ENCODE peak calls at places on chromosomes 5 and 9, in six cellular contexts. V is colonic mucosa, C is NT2/D1, G is stomach, Y is kidney, Q is tibial artery. U is an unnamed sample.

GRCh38 chr9:70101265-70101664 is 57.6 kb downstream of the MAMDC2 start:
- DNase-seq in G (no peak), V (no peak), C (no peak), Q (no peak), Y (no peak), U (no peak)

GRCh38 chr9:129513856-129514496 is 106.9 kb downstream of the C9orf50 start:
- DNase-seq in C (no peak), V (no peak), Q (no peak), Y (no peak), G (no peak), U (no peak)

GRCh38 chr5:176629853-176630680 is at the start of the genes EIF4E1B and SNCB:
- DNase-seq in V (no peak), Q (no peak), Y (peak; percentile 67), C (no peak), G (no peak), U (peak; percentile 76)

GRCh38 chr5:157050050-157050449 is 8.9 kb downstream of the HAVCR1 start:
- DNase-seq in V (no peak), C (no peak), Q (no peak), G (no peak), Y (no peak), U (no peak)

GRCh38 chr9:80020530-80020929 is 448.8 kb downstream of the TLE4 start:
- DNase-seq in C (no peak), Q (no peak), V (no peak), Y (no peak), G (no peak), U (no peak)

GRCh38 chr5:51378415-51378777 is 4.9 kb upstream of the ISL1 start:
- DNase-seq in Y (no peak), C (no peak), G (no peak), Q (no peak), V (no peak), U (no peak)

GRCh38 chr5:2656186-2656585 is 95.3 kb downstream of the IRX2 start:
- DNase-seq in Y (no peak), G (no peak), V (no peak), Q (no peak), C (no peak), U (peak; percentile 73)

GRCh38 chr5:63959177-63959982 is 2.9 kb downstream of the HTR1A start:
- DNase-seq in Y (peak; percentile 46), C (peak; percentile 82), G (no peak), Q (no peak), V (no peak), U (no peak)

GRCh38 chr5:28400076-28400475 is 1361.7 kb upstream of the CDH9 start:
- DNase-seq in Y (no peak), V (no peak), C (no peak), Q (no peak), G (no peak), U (no peak)

GRCh38 chr9:112086627-112087026 is 88.5 kb downstream of the SUSD1 start:
- DNase-seq in Q (no peak), Y (no peak), G (no peak), C (no peak), V (no peak), U (no peak)

GRCh38 chr9:94870793-94871558 is 144.5 kb downstream of the AOPEP start:
- DNase-seq in V (peak; percentile 17), G (no peak), Q (no peak), Y (no peak), C (no peak), U (peak; percentile 91)

GRCh38 chr9:75429531-75430454 is 341.5 kb downstream of the OSTF1 start:
- DNase-seq in Q (no peak), V (no peak), C (no peak), G (no peak), Y (no peak), U (no peak)

GRCh38 chr9:28648723-28649122 is 1075.4 kb upstream of the C9orf72 start:
- DNase-seq in C (peak; percentile 35), V (no peak), Q (no peak), G (no peak), Y (no peak), U (no peak)

GRCh38 chr9:107158321-107158720 is 124.8 kb upstream of the RAD23B start:
- DNase-seq in Y (no peak), C (peak; percentile 52), Q (no peak), V (no peak), G (no peak), U (no peak)

GRCh38 chr9:68653141-68653595 is 51.9 kb upstream of the PIP5K1B start:
- DNase-seq in Q (no peak), G (no peak), V (no peak), Y (no peak), C (no peak), U (no peak)

GRCh38 chr9:130467371-130467770 is 22.6 kb downstream of the ASS1 start:
- DNase-seq in Y (no peak), Q (no peak), G (no peak), C (no peak), V (no peak), U (no peak)

GRCh38 chr9:99824378-99825157 is 2.9 kb downstream of the NR4A3 start:
- DNase-seq in Y (peak; percentile 77), G (peak; percentile 64), V (peak; percentile 36), Q (no peak), C (peak; percentile 62), U (no peak)

GRCh38 chr5:52859619-52860018 is 71.9 kb downstream of the ITGA1 start:
- DNase-seq in C (no peak), G (no peak), V (no peak), Q (no peak), Y (no peak), U (peak; percentile 11)

GRCh38 chr9:134808393-134808792 is 72.2 kb upstream of the FCN2 start:
- DNase-seq in Y (no peak), V (no peak), G (no peak), Q (no peak), C (no peak), U (no peak)

GRCh38 chr9:134809296-134809695 is 71.3 kb upstream of the FCN2 start:
- DNase-seq in C (no peak), G (no peak), V (no peak), Q (no peak), Y (no peak), U (no peak)

GRCh38 chr9:134811673-134812668 is 68.6 kb upstream of the FCN2 start:
- DNase-seq in C (peak; percentile 81), G (no peak), Q (no peak), Y (no peak), V (no peak), U (no peak)

GRCh38 chr9:134813841-134814240 is 66.8 kb upstream of the FCN2 start:
- DNase-seq in G (no peak), Q (no peak), C (no peak), Y (no peak), V (no peak), U (no peak)

GRCh38 chr9:134811079-134811672 is 69.4 kb upstream of the FCN2 start:
- DNase-seq in G (no peak), V (no peak), Q (no peak), Y (no peak), C (no peak), U (no peak)
- H3K36me3 ChIP-seq in G (peaks cover 47% of the 10 kb centered on the region), V (no peaks in the 10 kb centered on the region), Q (peaks cover 23% of the 10 kb centered on the region), Y (no peaks in the 10 kb centered on the region), C (peaks cover 83% of the 10 kb centered on the region), U (peaks cover 39% of the 10 kb centered on the region)

DNA sequence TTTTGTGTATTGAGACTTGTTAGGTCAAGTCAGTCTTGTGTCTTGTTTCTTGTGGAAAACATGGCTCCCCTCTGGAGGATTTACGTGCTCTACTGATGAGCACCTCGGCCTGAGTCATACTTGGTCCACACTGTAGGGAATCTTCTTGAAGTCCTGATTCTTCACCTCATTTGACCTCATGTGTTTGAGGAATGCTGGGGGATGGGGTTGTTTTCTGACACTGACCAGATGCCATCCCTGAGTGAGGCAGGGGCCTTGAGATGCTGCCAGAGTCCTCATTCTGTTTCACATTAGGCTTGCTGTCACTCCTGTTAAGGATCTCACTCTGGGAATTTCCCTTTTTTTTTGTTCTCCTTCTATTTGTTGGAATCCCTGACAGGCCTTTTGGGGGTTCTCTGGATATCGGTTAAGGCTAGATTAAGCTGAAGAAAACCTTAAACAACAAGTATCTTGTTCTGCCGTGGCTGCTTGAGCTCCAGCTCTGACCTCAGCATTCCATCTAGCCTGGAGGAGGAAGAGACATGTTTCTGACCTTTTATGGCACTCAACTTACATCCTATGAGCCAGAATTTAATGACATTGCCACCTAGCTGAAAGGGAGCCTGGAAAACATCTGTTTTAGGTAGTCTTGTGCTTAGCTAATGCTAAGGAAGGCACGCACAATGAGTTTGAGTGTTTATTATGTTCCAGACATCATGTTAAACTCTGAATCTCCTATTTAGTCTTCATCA is 20.6 kb downstream of the TCOF1 start:
- DNase-seq in V (no peak), C (peak; percentile 49), G (no peak), Q (no peak), Y (no peak), U (peak; percentile 56)
- H3K36me3 ChIP-seq in V (peaks cover 11% of the 10 kb centered on the region), C (peaks cover 93% of the 10 kb centered on the region), G (peaks cover 100% of the 10 kb centered on the region), Q (peaks cover 80% of the 10 kb centered on the region), Y (peaks cover 51% of the 10 kb centered on the region), U (peaks cover 98% of the 10 kb centered on the region)

GRCh38 chr9:127680226-127680625 is 26.6 kb upstream of the CFAP157 start:
- DNase-seq in C (no peak), G (no peak), Q (no peak), V (no peak), Y (no peak), U (no peak)
- H3K36me3 ChIP-seq in C (peaks cover 58% of the 10 kb centered on the region), G (peaks cover 90% of the 10 kb centered on the region), Q (peaks cover 37% of the 10 kb centered on the region), V (no peaks in the 10 kb centered on the region), Y (peaks cover 22% of the 10 kb centered on the region), U (no peaks in the 10 kb centered on the region)

GRCh38 chr5:134784946-134785620 is 26.5 kb downstream of the DDX46 start:
- DNase-seq in Q (no peak), Y (no peak), V (no peak), C (peak; percentile 22), G (no peak), U (peak; percentile 66)
- H3K36me3 ChIP-seq in Q (peaks cover 68% of the 10 kb centered on the region), Y (peaks cover 35% of the 10 kb centered on the region), V (no peaks in the 10 kb centered on the region), C (peaks cover 80% of the 10 kb centered on the region), G (peaks cover 100% of the 10 kb centered on the region), U (peaks cover 74% of the 10 kb centered on the region)

GRCh38 chr9:136332482-136332983 is 5.2 kb downstream of the GPSM1 start:
- DNase-seq in Q (no peak), C (no peak), G (no peak), Y (peak; percentile 60), V (no peak), U (no peak)

GRCh38 chr9:136334541-136334940 is 7.2 kb downstream of the GPSM1 start:
- DNase-seq in V (no peak), G (no peak), Y (no peak), C (no peak), Q (no peak), U (no peak)

GRCh38 chr9:136331556-136332481 is 4.5 kb downstream of the GPSM1 start:
- DNase-seq in Q (no peak), Y (peak; percentile 70), V (no peak), C (no peak), G (no peak), U (no peak)

GRCh38 chr9:136333486-136333885 is 6.1 kb downstream of the GPSM1 start:
- DNase-seq in G (no peak), C (no peak), V (no peak), Q (no peak), Y (no peak), U (no peak)

DNA sequence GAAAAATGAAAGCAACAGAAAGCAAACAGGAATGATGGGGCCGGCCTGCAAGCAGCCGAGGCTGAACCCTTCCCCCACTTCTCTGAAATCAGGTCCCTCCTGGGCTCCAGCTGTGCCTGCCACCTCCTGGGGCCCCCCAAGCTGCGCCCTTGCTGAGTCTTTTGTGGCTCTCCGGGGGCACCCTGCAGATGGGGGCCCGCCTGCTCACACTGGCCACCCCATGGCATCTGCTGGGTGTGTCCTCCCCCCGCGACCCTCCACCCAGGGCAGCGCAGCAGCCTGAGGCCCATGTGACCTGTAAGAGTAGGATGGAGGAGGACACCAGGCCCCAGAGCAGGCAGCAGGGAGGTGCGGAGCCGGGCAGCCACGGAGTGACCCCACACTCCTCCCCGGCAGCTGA is 5.7 kb downstream of the GPSM1 start:
- DNase-seq in C (no peak), Q (no peak), G (no peak), V (no peak), Y (no peak), U (no peak)
- H3K36me3 ChIP-seq in C (peaks cover 41% of the 10 kb centered on the region), Q (no peaks in the 10 kb centered on the region), G (peaks cover 21% of the 10 kb centered on the region), V (no peaks in the 10 kb centered on the region), Y (no peaks in the 10 kb centered on the region), U (peaks cover 28% of the 10 kb centered on the region)

U was measured in MG63.